ENCODE peak calls at places on chromosome 21, in nine cellular contexts. B is left ventricle myocardium inferior, X is upper lobe of right lung, T is endodermal cell, D is lower lobe of right lung, C is ovary, A is A673, U is heart right ventricle, P is psoas muscle. F is an unnamed sample.

GRCh38 chr21:37000381-37000780 is 6.1 kb upstream of the RIPPLY3 start:
- DNase-seq in U (no peak), A (no peak), D (no peak), P (no peak), B (no peak), X (no peak), C (no peak), T (no peak), F (no peak)

GRCh38 chr21:39188521-39189139 is 5.4 kb upstream of the PSMG1 start:
- DNase-seq in B (no peak), C (no peak), X (no peak), A (no peak), P (no peak), T (no peak), D (no peak), U (no peak), F (no peak)

GRCh38 chr21:32940079-32941014 is 85.4 kb upstream of the OLIG2 start:
- DNase-seq in A (peak), B (no peak), U (no peak), D (no peak), P (no peak), T (peak), X (no peak), C (no peak), F (no peak)

GRCh38 chr21:42486120-42486519 is 9.9 kb downstream of the RSPH1 start:
- DNase-seq in P (no peak), C (no peak), B (no peak), A (no peak), D (no peak), X (no peak), T (no peak), U (no peak), F (no peak)

GRCh38 chr21:40658237-40658636 is 188.7 kb downstream of the DSCAM start:
- DNase-seq in P (no peak), A (peak), C (no peak), D (no peak), U (no peak), B (no peak), T (no peak), X (no peak), F (no peak)

GRCh38 chr21:35048706-35049617 is at the start of gene RUNX1:
- DNase-seq in X (peak), C (no peak), U (no peak), P (peak), A (no peak), T (no peak), B (no peak), D (peak), F (no peak)

GRCh38 chr21:40299441-40299840 is 432.2 kb downstream of the PCP4 start:
- DNase-seq in A (no peak), B (no peak), T (no peak), X (no peak), D (no peak), P (no peak), U (no peak), C (no peak), F (no peak)

GRCh38 chr21:29904359-29905282 is 35.2 kb downstream of the GRIK1 start:
- DNase-seq in T (peak), B (no peak), U (no peak), P (no peak), D (no peak), C (no peak), A (peak), X (no peak), F (no peak)

GRCh38 chr21:34968414-34969333 is 80.4 kb downstream of the RUNX1 start:
- DNase-seq in P (no peak), B (no peak), X (no peak), D (no peak), C (no peak), T (no peak), A (no peak), U (no peak), F (no peak)

GRCh38 chr21:41768371-41769042 is 1.7 kb upstream of the RIPK4 start:
- DNase-seq in B (no peak), T (peak), X (peak), P (no peak), A (peak), C (no peak), D (peak), U (no peak), F (peak)

GRCh38 chr21:16912075-16912474 is 600.8 kb upstream of the CXADR start:
- DNase-seq in U (no peak), T (no peak), D (no peak), B (no peak), X (no peak), P (no peak), C (no peak), A (no peak), F (no peak)

GRCh38 chr21:25421327-25422028 is 185.8 kb downstream of the MRPL39 start:
- DNase-seq in T (peak), D (no peak), U (no peak), A (peak), X (no peak), B (no peak), P (no peak), C (no peak), F (no peak)

GRCh38 chr21:42157606-42158310 is 61.2 kb upstream of the ABCG1 start:
- DNase-seq in T (no peak), C (no peak), P (no peak), U (no peak), X (no peak), B (no peak), D (no peak), A (no peak), F (no peak)

GRCh38 chr21:23111070-23111605 is 2112.9 kb downstream of the NCAM2 start:
- DNase-seq in B (no peak), X (no peak), C (no peak), U (no peak), A (no peak), P (no peak), D (no peak), T (no peak), F (no peak)

GRCh38 chr21:25292396-25292795 is 314.9 kb downstream of the MRPL39 start:
- DNase-seq in A (no peak), B (no peak), C (no peak), X (no peak), P (no peak), T (no peak), D (no peak), U (no peak), F (no peak)

GRCh38 chr21:25938673-25939395 is 204.1 kb downstream of the GABPA start:
- DNase-seq in B (no peak), X (no peak), D (no peak), C (no peak), A (peak), U (no peak), P (no peak), T (no peak), F (no peak)

GRCh38 chr21:36117276-36117675 is 17.6 kb upstream of the CBR3 start:
- DNase-seq in P (no peak), T (no peak), X (no peak), B (no peak), D (no peak), U (no peak), A (no peak), C (no peak), F (no peak)

GRCh38 chr21:38861006-38861405 is 55.3 kb downstream of the ETS2 start:
- DNase-seq in B (peak), C (no peak), U (peak), T (no peak), D (no peak), P (no peak), A (no peak), X (no peak), F (no peak)

DNA sequence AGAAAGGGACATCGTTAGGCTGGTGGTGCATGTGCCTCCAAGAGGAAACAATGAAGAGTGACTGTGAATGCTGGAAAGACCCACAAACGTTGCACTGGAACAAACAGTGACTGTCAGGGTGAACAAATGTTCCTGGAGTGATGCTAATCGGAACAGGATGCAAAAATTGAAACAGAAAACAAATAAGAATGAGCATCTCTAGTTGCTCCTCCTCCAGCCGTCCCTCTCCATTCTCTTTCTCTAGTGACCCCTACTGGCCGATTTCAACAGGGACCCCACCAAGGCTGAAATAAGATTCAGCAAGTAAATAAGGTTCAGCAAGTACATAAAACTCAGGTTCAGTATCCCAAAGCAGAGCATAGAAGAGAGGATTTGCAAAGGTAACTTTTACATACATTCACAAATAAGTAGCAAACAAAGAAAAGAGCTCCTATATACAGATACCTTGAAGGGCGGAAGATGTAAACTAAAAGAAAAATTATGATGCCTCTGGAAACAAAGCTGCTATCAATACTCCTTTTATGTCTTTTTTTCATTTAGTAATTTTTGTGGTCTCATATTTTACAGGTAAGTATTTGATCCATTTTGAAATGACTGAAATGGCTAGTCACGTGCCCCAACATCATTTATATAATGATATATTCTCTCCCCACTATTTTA is 836.1 kb upstream of the ADAMTS5 start:
- DNase-seq in D (no peak), C (no peak), B (no peak), A (peak), U (no peak), P (no peak), X (no peak), T (peak), F (no peak)
- TF ChIP-seq CTCF in D (peak), C (no peak), B (peak), A (peak), U (peak), P (peak), X (peak), T (peak), F (peak)

GRCh38 chr21:44957901-44958451 is 18.1 kb downstream of the SLX9 start:
- DNase-seq in T (no peak), X (no peak), U (peak), P (no peak), B (peak), D (peak), C (no peak), A (no peak), F (no peak)
- H3K4me3 ChIP-seq in T (no peak), X (no peak), U (no peak), P (no peak), B (peak), D (no peak), C (no peak), A (no peak), F (no peak)

GRCh38 chr21:33945652-33946270 is 30.2 kb upstream of the ATP5PO start:
- DNase-seq in D (no peak), T (no peak), X (no peak), A (no peak), C (no peak), P (no peak), B (no peak), U (no peak), F (no peak)
- H3K27ac ChIP-seq in D (no peak), T (no peak), X (no peak), A (no peak), C (no peak), P (no peak), B (no peak), U (no peak), F (no peak)

GRCh38 chr21:45457161-45457831 is 52.3 kb downstream of the COL18A1 start:
- DNase-seq in P (peak), T (no peak), B (no peak), X (no peak), C (no peak), D (no peak), A (no peak), U (no peak), F (no peak)

GRCh38 chr21:45456836-45457160 is 51.8 kb downstream of the COL18A1 start:
- DNase-seq in C (no peak), X (no peak), B (no peak), D (no peak), U (peak), A (no peak), T (no peak), P (peak), F (no peak)

GRCh38 chr21:45455321-45456013 is 50.5 kb downstream of the COL18A1 start:
- DNase-seq in A (no peak), X (no peak), P (peak), B (peak), T (no peak), D (no peak), C (no peak), U (peak), F (no peak)

GRCh38 chr21:45454924-45455315 is 50.0 kb downstream of the COL18A1 start:
- DNase-seq in A (no peak), U (peak), T (no peak), P (peak), B (peak), C (no peak), X (no peak), D (no peak), F (no peak)

DNA sequence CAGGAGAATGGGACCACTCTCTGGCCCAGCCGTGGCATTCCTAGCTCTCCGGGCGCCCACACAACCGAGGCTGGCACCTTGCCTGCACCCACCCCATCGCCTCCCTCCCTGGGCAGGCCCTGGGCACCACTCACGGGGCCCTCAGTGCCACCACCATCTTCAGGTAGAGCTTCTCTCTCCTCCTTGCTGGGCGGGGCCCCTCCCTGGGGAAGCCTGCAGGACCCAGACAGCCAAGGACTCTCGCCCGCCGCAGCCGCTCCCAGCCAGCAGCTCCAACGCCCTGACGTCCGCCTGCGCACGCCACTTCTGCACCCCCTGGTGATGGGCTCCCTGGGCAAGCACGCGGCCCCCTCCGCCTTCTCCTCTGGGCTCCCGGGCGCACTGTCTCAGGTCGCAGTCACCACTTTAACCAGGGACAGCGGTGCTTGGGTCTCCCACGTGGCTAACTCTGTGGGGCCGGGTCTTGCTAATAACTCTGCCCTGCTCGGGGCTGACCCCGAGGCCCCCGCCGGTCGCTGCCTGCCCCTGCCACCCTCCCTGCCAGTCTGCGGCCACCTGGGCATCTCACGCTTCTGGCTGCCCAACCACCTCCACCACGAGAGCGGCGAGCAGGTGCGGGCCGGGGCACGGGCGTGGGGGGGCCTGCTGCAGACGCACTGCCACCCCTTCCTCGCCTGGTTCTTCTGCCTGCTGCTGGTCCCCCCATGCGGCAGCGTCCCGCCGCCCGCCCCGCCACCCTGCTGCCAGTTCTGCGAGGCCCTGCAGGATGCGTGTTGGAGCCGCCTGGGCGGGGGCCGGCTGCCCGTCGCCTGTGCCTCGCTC is 51.3 kb downstream of the COL18A1 start:
- DNase-seq in P (peak), X (no peak), T (no peak), B (peak), A (no peak), C (no peak), U (peak), D (no peak), F (no peak)
- TF ChIP-seq CTCF in P (no peak), X (no peak), T (no peak), B (no peak), A (no peak), C (no peak), U (no peak), D (no peak), F (no peak)

DNA sequence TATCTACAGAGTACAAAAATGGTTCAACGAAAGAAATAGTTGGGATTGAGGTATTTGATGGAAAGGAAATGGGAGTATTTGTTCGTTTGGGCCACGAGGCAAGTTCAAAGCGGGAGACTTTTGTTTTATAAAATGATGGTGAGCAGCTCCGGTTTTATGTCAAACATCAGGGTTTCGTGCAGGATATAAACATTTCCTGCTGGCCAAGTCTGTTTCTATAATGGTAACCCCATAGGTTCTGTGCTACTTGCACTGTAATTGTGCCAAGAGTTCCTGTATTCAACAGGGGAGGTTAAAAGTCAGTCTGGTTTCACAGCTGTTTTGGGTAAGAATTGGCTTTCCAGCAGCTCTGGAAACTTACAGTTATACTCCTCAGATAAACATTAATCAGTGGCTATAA is 290.3 kb upstream of the NRIP1 start:
- DNase-seq in C (no peak), P (no peak), X (no peak), D (no peak), A (no peak), T (no peak), U (no peak), B (no peak), F (no peak)
- H3K4me3 ChIP-seq in C (no peak), P (no peak), X (no peak), D (no peak), A (no peak), T (no peak), U (no peak), B (no peak), F (no peak)

F was measured in dorsolateral prefrontal cortex.